ENCODE peak calls at places on chromosomes 2 and 18, in five cellular contexts. A, Q, M, R and U are unnamed samples.

GRCh38 chr18:57802166-57802868 is 798 bp downstream of the ATP8B1 start:
- DNase-seq in A (no peak), Q (no peak), M (no peak), R (no peak), U (no peak)

GRCh38 chr18:47100214-47100831 is 50.0 kb downstream of the HDHD2 start:
- DNase-seq in A (peak; percentile 33), Q (peak; percentile 12), M (peak; percentile 44), R (peak; percentile 22), U (peak; percentile 38)

GRCh38 chr2:170235860-170236638 is 58.1 kb downstream of the MYO3B start:
- DNase-seq in A (peak; percentile 46), Q (no peak), M (peak; percentile 54), R (peak; percentile 49), U (peak; percentile 15)

GRCh38 chr18:58838165-58838860 is 26.4 kb upstream of the ZNF532 start:
- DNase-seq in A (no peak), Q (no peak), M (no peak), R (no peak), U (no peak)

GRCh38 chr2:161077367-161078210 is 82.6 kb upstream of the TANK start:
- DNase-seq in A (no peak), Q (no peak), M (no peak), R (no peak), U (no peak)

GRCh38 chr2:189548686-189549439 is 31.7 kb downstream of the SLC40A1 start:
- DNase-seq in A (no peak), Q (no peak), M (peak; percentile 40), R (no peak), U (no peak)

GRCh38 chr2:43518182-43518581 is 77.7 kb downstream of the THADA start:
- DNase-seq in A (no peak), Q (no peak), M (peak; percentile 43), R (no peak), U (no peak)

GRCh38 chr2:120779781-120780283 is 44.2 kb downstream of the GLI2 start:
- DNase-seq in A (no peak), Q (peak; percentile 90), M (peak; percentile 88), R (no peak), U (no peak)

GRCh38 chr18:1018211-1018651 is 113.6 kb downstream of the ADCYAP1 start:
- DNase-seq in A (no peak), Q (no peak), M (no peak), R (peak; percentile 72), U (no peak)

GRCh38 chr2:216833076-216833475 is 26.8 kb downstream of the TNP1 start:
- DNase-seq in A (no peak), Q (no peak), M (no peak), R (no peak), U (no peak)

GRCh38 chr2:236712304-236712703 is 142.7 kb downstream of the ACKR3 start:
- DNase-seq in A (no peak), Q (no peak), M (peak; percentile 11), R (peak; percentile 16), U (no peak)

DNA sequence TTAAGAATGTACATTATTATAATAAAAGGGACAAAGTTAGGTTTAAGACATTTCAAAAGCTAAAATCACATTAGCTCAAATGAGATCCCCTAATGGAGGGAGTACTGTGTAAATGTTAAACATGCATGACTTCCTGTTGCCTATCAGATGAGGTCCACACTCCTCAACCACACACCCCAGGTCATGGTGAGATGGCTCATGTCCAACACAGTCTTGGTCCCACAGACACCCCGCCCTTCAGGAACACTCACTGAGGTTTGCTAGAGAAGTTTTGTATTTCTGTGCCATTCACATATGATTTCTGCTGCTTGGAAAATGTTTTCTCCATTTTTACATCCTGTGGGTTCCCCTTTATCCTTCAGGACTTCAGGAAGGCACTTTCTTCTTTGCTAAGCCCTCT is 491.0 kb downstream of the SOX11 start:
- DNase-seq in A (no peak), Q (no peak), M (no peak), R (no peak), U (no peak)
- TF ChIP-seq CTCF in A (no peak), Q (no peak), M (no peak), R (no peak), U (no peak)

GRCh38 chr2:95376311-95377215 is 25.9 kb upstream of the FAHD2A start:
- DNase-seq in A (no peak), Q (no peak), M (no peak), R (no peak), U (no peak)
- TF ChIP-seq CTCF in A (no peak), Q (no peak), M (no peak), R (no peak), U (no peak)

GRCh38 chr2:88310787-88311186 is 140.6 kb downstream of the THNSL2 start:
- DNase-seq in A (no peak), Q (no peak), M (no peak), R (no peak), U (no peak)

GRCh38 chr2:88303865-88304264 is 133.7 kb downstream of the THNSL2 start:
- DNase-seq in A (no peak), Q (no peak), M (no peak), R (no peak), U (no peak)

GRCh38 chr2:88307817-88308216 is 137.7 kb downstream of the THNSL2 start:
- DNase-seq in A (peak; percentile 43), Q (no peak), M (peak; percentile 1), R (no peak), U (peak; percentile 10)
- TF ChIP-seq CTCF in A (peak; percentile 76), Q (peak; percentile 56), M (peak; percentile 29), R (peak; percentile 44), U (peak; percentile 75)

DNA sequence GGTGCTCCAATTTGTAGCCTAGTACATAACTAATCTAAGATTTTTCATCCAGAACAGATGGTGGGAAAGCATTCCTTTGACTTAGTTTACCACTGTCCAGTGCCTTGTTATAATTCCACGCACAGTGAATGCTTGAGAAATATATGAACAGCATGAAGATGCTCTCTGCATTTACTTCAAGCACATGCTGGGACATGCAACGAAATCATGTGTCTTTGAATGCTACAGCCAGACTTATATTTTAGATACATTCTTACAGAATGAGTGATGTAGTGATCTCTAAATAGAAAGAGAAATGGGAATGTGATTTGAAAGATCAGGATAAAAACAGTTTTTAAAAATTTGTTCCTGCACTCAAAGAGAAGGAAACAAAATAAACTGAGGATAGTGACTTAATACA is 398.3 kb downstream of the FBXO15 start:
- DNase-seq in A (no peak), Q (no peak), M (no peak), R (no peak), U (no peak)
- TF ChIP-seq CTCF in A (no peak), Q (no peak), M (no peak), R (no peak), U (no peak)

GRCh38 chr2:240902615-240903041 is 3.5 kb upstream of the CROCC2 start:
- DNase-seq in A (no peak), Q (no peak), M (no peak), R (no peak), U (no peak)
- TF ChIP-seq CTCF in A (no peak), Q (no peak), M (no peak), R (no peak), U (no peak)

DNA sequence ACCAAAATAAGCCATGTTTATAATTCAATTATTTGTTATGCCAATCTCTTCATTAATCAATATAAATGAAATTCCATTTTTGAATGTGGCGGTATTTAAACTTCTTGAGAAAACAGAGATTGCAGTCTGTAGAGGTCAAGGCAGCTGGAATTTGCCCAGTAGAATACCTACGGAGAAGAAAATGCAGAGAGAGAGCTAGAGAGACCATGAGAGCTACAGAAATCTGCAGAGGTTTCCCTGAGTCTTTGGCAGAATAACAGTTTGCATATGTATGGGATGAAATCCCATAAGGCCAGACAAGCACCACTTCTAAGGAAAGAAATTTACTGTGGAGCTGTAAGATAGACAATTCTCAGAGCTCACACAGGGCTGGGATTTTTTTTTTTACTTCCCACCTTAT is 23.6 kb upstream of the TMEFF2 start:
- DNase-seq in A (no peak), Q (no peak), M (no peak), R (no peak), U (no peak)
- TF ChIP-seq CTCF in A (no peak), Q (no peak), M (no peak), R (no peak), U (no peak)